ENCODE peak calls at places on chromosomes 6 and 20, in four cellular contexts. One of them, this sample, is unnamed.

GRCh38 chr6:44071670-44072451 is 55.4 kb downstream of the MRPL14 start:
- DNase-seq in Panc1: no peak
- DNase-seq in choroid plexus epithelial cell: peak
- DNase-seq in thoracic aorta: no peak
- DNase-seq in this sample: peak

GRCh38 chr20:19381947-19382346 is 169.5 kb downstream of the SLC24A3 start:
- DNase-seq in Panc1: no peak
- DNase-seq in choroid plexus epithelial cell: no peak
- DNase-seq in thoracic aorta: no peak
- DNase-seq in this sample: no peak

GRCh38 chr20:8808180-8808535 is 260.7 kb upstream of the PLCB4 start:
- DNase-seq in Panc1: no peak
- DNase-seq in choroid plexus epithelial cell: no peak
- DNase-seq in thoracic aorta: no peak
- DNase-seq in this sample: no peak

GRCh38 chr6:95280690-95281273 is 296.6 kb upstream of the MANEA start:
- DNase-seq in Panc1: no peak
- DNase-seq in choroid plexus epithelial cell: peak
- DNase-seq in thoracic aorta: no peak
- DNase-seq in this sample: peak

GRCh38 chr20:45060341-45060740 is 40.6 kb downstream of the KCNS1 start:
- DNase-seq in Panc1: no peak
- DNase-seq in choroid plexus epithelial cell: no peak
- DNase-seq in thoracic aorta: no peak
- DNase-seq in this sample: no peak

GRCh38 chr20:17936791-17937687 is 31.6 kb downstream of the SNX5 start:
- DNase-seq in Panc1: no peak
- DNase-seq in choroid plexus epithelial cell: peak
- DNase-seq in thoracic aorta: no peak
- DNase-seq in this sample: peak

GRCh38 chr6:68059894-68060293 is 575.2 kb upstream of the ADGRB3 start:
- DNase-seq in Panc1: no peak
- DNase-seq in choroid plexus epithelial cell: peak
- DNase-seq in thoracic aorta: no peak
- DNase-seq in this sample: no peak

GRCh38 chr6:159463440-159463839 is 229.6 kb downstream of the SOD2 start:
- DNase-seq in Panc1: no peak
- DNase-seq in choroid plexus epithelial cell: peak
- DNase-seq in thoracic aorta: no peak
- DNase-seq in this sample: peak

GRCh38 chr6:1162367-1163275 is 149.3 kb upstream of the FOXQ1 start:
- DNase-seq in Panc1: no peak
- DNase-seq in choroid plexus epithelial cell: no peak
- DNase-seq in thoracic aorta: no peak
- DNase-seq in this sample: no peak

GRCh38 chr6:1377526-1378223 is 11.7 kb upstream of the FOXF2 start:
- DNase-seq in Panc1: no peak
- DNase-seq in choroid plexus epithelial cell: no peak
- DNase-seq in thoracic aorta: no peak
- DNase-seq in this sample: no peak

GRCh38 chr6:134734312-134734869 is 215.5 kb downstream of the ALDH8A1 start:
- DNase-seq in Panc1: no peak
- DNase-seq in choroid plexus epithelial cell: no peak
- DNase-seq in thoracic aorta: no peak
- DNase-seq in this sample: no peak

GRCh38 chr20:63624486-63624885 is 2.4 kb downstream of the GMEB2 start:
- DNase-seq in Panc1: no peak
- DNase-seq in choroid plexus epithelial cell: peak
- DNase-seq in thoracic aorta: no peak
- DNase-seq in this sample: peak

GRCh38 chr20:5757949-5758348 is 7.7 kb downstream of the SHLD1 start:
- DNase-seq in Panc1: no peak
- DNase-seq in choroid plexus epithelial cell: no peak
- DNase-seq in thoracic aorta: no peak
- DNase-seq in this sample: no peak

GRCh38 chr6:90386796-90387390 is 90.2 kb upstream of the BACH2 start:
- DNase-seq in Panc1: no peak
- DNase-seq in choroid plexus epithelial cell: no peak
- DNase-seq in thoracic aorta: no peak
- DNase-seq in this sample: no peak

GRCh38 chr6:13177617-13178506 is 150.5 kb downstream of the TBC1D7 start:
- DNase-seq in Panc1: no peak
- DNase-seq in choroid plexus epithelial cell: no peak
- DNase-seq in thoracic aorta: no peak
- DNase-seq in this sample: no peak

GRCh38 chr20:48818481-48818987 is 9.3 kb downstream of the PREX1 start:
- DNase-seq in Panc1: no peak
- DNase-seq in choroid plexus epithelial cell: no peak
- DNase-seq in thoracic aorta: no peak
- DNase-seq in this sample: no peak

GRCh38 chr6:46380152-46380807 is 111.0 kb downstream of the RCAN2 start:
- DNase-seq in Panc1: no peak
- DNase-seq in choroid plexus epithelial cell: no peak
- DNase-seq in thoracic aorta: no peak
- DNase-seq in this sample: no peak

GRCh38 chr20:32672982-32673727 is 586 bp downstream of the C20orf203 start:
- DNase-seq in Panc1: no peak
- DNase-seq in choroid plexus epithelial cell: no peak
- DNase-seq in thoracic aorta: no peak
- DNase-seq in this sample: no peak
- H3K4me3 ChIP-seq in Panc1: no peak
- H3K4me3 ChIP-seq in choroid plexus epithelial cell: no peak
- H3K4me3 ChIP-seq in thoracic aorta: no peak
- H3K4me3 ChIP-seq in this sample: no peak

GRCh38 chr6:28380381-28380780 is 19.2 kb downstream of the ZSCAN12 start:
- DNase-seq in Panc1: no peak
- DNase-seq in choroid plexus epithelial cell: no peak
- DNase-seq in thoracic aorta: no peak
- DNase-seq in this sample: no peak

GRCh38 chr6:28377879-28378278 is 21.7 kb downstream of the ZSCAN12 start:
- DNase-seq in Panc1: no peak
- DNase-seq in choroid plexus epithelial cell: no peak
- DNase-seq in thoracic aorta: no peak
- DNase-seq in this sample: no peak

GRCh38 chr6:28384143-28384533 is 15.4 kb downstream of the ZSCAN12 start:
- DNase-seq in Panc1: no peak
- DNase-seq in choroid plexus epithelial cell: no peak
- DNase-seq in thoracic aorta: no peak
- DNase-seq in this sample: no peak

GRCh38 chr6:28378644-28379043 is 20.9 kb downstream of the ZSCAN12 start:
- DNase-seq in Panc1: no peak
- DNase-seq in choroid plexus epithelial cell: no peak
- DNase-seq in thoracic aorta: no peak
- DNase-seq in this sample: no peak

DNA sequence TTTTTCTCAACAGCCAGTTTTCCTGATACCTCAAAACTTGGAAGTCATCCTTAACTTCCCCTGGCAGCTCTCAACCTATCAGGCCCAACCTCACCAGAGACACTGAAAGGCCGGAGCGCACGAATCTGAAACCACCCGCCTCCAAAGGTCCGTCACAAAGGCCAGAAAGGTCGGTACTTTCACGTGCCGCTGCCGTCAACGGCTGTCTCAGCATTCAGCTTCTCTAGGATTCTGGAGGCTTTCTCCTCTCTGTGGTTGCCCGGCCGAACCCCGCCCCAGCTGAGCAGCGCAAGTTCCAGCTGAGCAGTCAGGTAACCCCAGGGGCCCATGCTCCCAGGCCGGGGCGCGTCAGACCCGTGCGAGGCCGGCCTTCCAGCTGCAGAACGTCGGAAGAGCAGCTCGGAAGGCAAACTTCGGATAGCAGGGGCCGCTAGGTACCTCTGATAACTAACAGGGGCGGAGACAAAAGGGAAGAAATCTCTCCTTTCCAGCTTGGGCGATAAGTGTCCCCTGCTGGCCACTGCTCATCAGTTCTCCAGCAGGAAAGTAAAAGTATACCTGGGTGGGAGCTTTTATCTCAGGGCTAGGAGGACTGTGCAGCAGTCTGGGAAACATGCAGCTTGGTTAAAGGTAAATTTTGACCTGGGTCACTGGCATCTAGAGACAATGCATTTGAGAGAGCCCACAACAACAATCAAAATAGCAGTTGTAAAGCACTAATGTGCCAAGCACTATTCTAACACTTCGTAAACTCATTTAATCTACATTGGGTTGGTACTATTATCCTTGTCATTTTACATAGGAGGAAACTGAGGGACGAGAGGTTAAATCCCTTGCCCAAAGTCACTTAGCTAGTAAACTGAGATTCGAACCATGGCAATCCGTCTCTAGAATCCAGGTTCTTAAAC is 16.1 kb downstream of the ZSCAN12 start:
- DNase-seq in Panc1: peak
- DNase-seq in choroid plexus epithelial cell: peak
- DNase-seq in thoracic aorta: peak
- DNase-seq in this sample: peak
- TF ChIP-seq CTCF in Panc1: peak
- TF ChIP-seq CTCF in choroid plexus epithelial cell: peak
- TF ChIP-seq CTCF in thoracic aorta: no peak
- TF ChIP-seq CTCF in this sample: peak

DNA sequence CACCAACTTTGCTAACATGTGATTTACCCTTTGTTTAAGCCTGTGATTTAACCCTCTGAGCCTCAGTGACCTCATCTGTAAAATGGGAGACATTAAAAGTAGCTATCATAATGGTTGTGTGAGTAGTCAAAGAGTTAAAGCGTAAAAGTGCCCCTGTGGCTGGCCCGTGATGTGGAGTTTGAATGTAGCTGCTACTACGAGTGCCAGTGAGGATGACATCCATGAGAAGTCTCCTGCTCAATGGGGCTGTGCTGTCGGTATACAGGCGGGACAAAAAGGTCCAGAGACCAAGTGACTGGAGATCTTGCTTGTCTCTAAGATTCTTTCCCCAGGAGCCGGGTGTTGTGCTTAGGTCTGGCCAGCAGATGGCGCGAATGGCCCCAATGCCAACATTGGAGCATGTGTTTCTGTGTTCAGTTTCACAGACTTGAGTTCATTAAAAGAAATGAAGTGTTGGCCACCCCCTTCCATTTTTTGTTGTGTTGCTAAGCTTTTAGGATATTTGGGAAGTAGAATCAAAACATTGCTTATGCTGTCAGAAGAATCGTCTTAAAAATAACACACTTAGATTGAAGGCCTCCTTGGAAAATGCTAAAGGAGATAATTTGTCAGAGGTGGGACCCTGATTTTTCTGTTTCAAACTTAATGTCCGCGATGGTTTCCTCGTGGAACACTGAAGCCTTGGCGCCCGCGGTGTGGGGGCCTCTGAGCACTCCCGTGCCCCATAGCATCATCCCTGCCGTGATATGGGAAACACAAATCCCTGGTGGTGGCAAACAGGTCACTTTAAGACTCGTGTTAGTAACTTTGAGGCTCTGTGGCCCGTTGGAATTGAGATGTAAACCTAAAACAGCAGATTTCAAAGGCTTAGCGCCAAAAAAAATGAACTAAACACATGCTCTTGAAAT is 9.3 kb upstream of the RBM38 start:
- DNase-seq in Panc1: peak
- DNase-seq in choroid plexus epithelial cell: peak
- DNase-seq in thoracic aorta: peak
- DNase-seq in this sample: peak
- H3K4me3 ChIP-seq in Panc1: no peak
- H3K4me3 ChIP-seq in choroid plexus epithelial cell: no peak
- H3K4me3 ChIP-seq in thoracic aorta: no peak
- H3K4me3 ChIP-seq in this sample: no peak

DNA sequence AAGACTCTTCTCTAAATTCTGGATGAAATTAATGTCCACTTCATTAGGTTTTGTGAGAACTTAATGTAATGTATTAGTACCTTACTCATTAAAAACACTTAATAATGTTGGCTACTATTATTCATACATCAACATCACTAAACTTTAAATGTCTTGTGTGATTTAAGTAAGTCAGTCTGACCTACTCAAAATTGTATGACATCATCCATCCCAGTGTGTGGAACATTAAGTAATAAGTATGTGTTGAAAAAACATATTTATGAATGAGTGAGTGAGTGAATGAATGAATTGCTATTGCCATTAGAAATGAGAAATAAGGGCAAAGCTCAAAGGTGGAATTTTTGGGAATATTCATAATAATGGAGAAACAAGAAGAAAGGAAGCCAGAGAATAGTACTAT is 285.8 kb downstream of the HTR1B start:
- DNase-seq in Panc1: no peak
- DNase-seq in choroid plexus epithelial cell: no peak
- DNase-seq in thoracic aorta: no peak
- DNase-seq in this sample: no peak
- TF ChIP-seq CTCF in Panc1: no peak
- TF ChIP-seq CTCF in choroid plexus epithelial cell: no peak
- TF ChIP-seq CTCF in thoracic aorta: no peak
- TF ChIP-seq CTCF in this sample: no peak

GRCh38 chr6:35264550-35265274 is 5.2 kb downstream of the ZNF76 start:
- DNase-seq in Panc1: no peak
- DNase-seq in choroid plexus epithelial cell: no peak
- DNase-seq in thoracic aorta: no peak
- DNase-seq in this sample: no peak
- H3K4me3 ChIP-seq in Panc1: no peak
- H3K4me3 ChIP-seq in choroid plexus epithelial cell: no peak
- H3K4me3 ChIP-seq in thoracic aorta: no peak
- H3K4me3 ChIP-seq in this sample: no peak

DNA sequence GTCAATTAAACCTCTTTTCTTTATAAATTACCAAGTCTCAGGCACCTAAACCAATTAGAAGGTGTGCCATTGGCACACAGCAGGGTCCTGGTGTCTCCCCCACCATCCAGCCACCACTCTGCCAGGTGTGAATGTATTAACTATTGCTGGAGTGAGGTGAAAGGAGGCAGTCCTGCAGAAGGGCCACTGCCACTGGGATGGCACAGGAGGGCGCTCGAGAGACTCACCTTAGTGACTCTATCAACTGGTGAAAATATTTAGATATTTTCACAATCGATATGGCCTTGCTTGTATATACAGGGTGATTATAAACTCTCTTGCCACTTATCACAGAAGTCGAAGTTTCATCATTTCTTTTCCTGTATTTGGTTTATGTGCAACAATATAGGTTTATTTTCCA is 145.6 kb upstream of the ESR1 start:
- DNase-seq in Panc1: no peak
- DNase-seq in choroid plexus epithelial cell: peak
- DNase-seq in thoracic aorta: no peak
- DNase-seq in this sample: no peak
- TF ChIP-seq CTCF in Panc1: peak
- TF ChIP-seq CTCF in choroid plexus epithelial cell: peak
- TF ChIP-seq CTCF in thoracic aorta: no peak
- TF ChIP-seq CTCF in this sample: no peak

DNA sequence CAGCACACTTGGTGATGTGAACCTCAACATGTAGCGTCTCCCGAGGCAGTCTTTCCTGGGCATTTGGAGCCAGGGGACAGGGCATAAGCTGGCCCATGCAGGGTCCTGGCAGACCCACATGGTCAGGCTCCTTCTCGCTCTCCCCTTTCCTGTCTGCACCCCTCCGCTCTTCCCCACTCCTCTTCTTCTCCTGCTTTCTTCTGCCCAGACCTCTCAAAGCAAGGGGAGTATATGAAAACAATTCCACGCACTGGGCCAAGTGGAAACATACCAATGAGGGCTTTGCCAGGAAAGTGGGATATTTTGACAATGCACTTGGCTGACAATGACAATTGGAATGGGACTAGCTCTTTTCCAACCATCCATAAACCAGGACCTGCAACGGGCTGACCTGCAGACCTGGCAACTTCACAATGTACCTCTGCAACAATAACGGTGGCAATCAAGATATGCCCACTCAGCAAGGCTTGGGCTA is 58.9 kb upstream of the TRAF3IP2 start:
- DNase-seq in Panc1: no peak
- DNase-seq in choroid plexus epithelial cell: no peak
- DNase-seq in thoracic aorta: no peak
- DNase-seq in this sample: no peak
- H3K4me3 ChIP-seq in Panc1: no peak
- H3K4me3 ChIP-seq in choroid plexus epithelial cell: no peak
- H3K4me3 ChIP-seq in thoracic aorta: peak
- H3K4me3 ChIP-seq in this sample: no peak

This sample was measured in fibroblast of mammary gland.